ENCODE peak calls at places on chromosomes 6 and 20, in seven cellular contexts. E, M, I, F, T, Y and R are unnamed samples.

GRCh38 chr6:21664263-21665081 is 70.9 kb downstream of the SOX4 start:
- DNase-seq in E (peak), M (peak), I (peak), F (peak), T (peak), Y (no peak), R (no peak)

GRCh38 chr6:13729891-13730290 is 18.3 kb upstream of the RANBP9 start:
- DNase-seq in E (no peak), M (no peak), I (peak), F (no peak), T (no peak), Y (no peak), R (no peak)

GRCh38 chr20:57266251-57267157 is at the start of gene BMP7:
- DNase-seq in E (no peak), M (peak), I (no peak), F (peak), T (no peak), Y (no peak), R (no peak)

GRCh38 chr6:121093928-121094327 is 240.4 kb downstream of the TBC1D32 start:
- DNase-seq in E (no peak), M (no peak), I (peak), F (no peak), T (no peak), Y (peak), R (no peak)

GRCh38 chr6:135128268-135128914 is 52.7 kb upstream of the MYB start:
- DNase-seq in E (peak), M (no peak), I (no peak), F (no peak), T (no peak), Y (no peak), R (peak)

GRCh38 chr20:11274137-11274536 is 600.3 kb upstream of the JAG1 start:
- DNase-seq in E (peak), M (no peak), I (peak), F (peak), T (peak), Y (peak), R (peak)

GRCh38 chr20:6044102-6044501 is 9.8 kb downstream of the LRRN4 start:
- DNase-seq in E (no peak), M (no peak), I (no peak), F (no peak), T (no peak), Y (no peak), R (no peak)

GRCh38 chr6:156461647-156462046 is 315.5 kb upstream of the ARID1B start:
- DNase-seq in E (no peak), M (no peak), I (no peak), F (no peak), T (no peak), Y (no peak), R (no peak)

GRCh38 chr20:32456869-32457421 is 98.8 kb downstream of the ASXL1 start:
- DNase-seq in E (peak), M (peak), I (no peak), F (no peak), T (no peak), Y (no peak), R (peak)

GRCh38 chr6:41174610-41175009 is 11.7 kb upstream of the TREM2 start:
- DNase-seq in E (no peak), M (no peak), I (no peak), F (no peak), T (no peak), Y (no peak), R (no peak)

GRCh38 chr6:34177181-34177591 is 31.3 kb upstream of the GRM4 start:
- DNase-seq in E (no peak), M (no peak), I (no peak), F (no peak), T (no peak), Y (no peak), R (no peak)

GRCh38 chr6:30319146-30319835 is 7.4 kb upstream of the TRIM39 start:
- DNase-seq in E (no peak), M (no peak), I (peak), F (no peak), T (no peak), Y (no peak), R (no peak)

GRCh38 chr6:16168121-16168520 is 39.2 kb downstream of the MYLIP start:
- DNase-seq in E (no peak), M (no peak), I (no peak), F (no peak), T (no peak), Y (no peak), R (no peak)

GRCh38 chr6:105879902-105880547 is 206.1 kb upstream of the PRDM1 start:
- DNase-seq in E (no peak), M (no peak), I (no peak), F (peak), T (peak), Y (no peak), R (no peak)

GRCh38 chr6:14987490-14987889 is 258.4 kb upstream of the JARID2 start:
- DNase-seq in E (no peak), M (no peak), I (no peak), F (no peak), T (no peak), Y (no peak), R (no peak)

GRCh38 chr6:119255492-119255891 is 94.1 kb downstream of the MAN1A1 start:
- DNase-seq in E (no peak), M (no peak), I (no peak), F (no peak), T (no peak), Y (no peak), R (no peak)